ENCODE peak calls at places on chromosomes 1 and 21, in eight cellular contexts. One of them, this sample, is unnamed.
A peak's percentile ranks its signal among the peaks of the same experiment; 100 is the strongest.

GRCh38 chr1:184189361-184189760 is 137.8 kb downstream of the TSEN15 start:
- DNase-seq in endodermal cell: no peak
- DNase-seq in ACHN: no peak
- DNase-seq in Panc1: no peak
- DNase-seq in pancreas: no peak
- DNase-seq in activated CD8-positive, alpha-beta T cell treated with anti-CD3 and anti-CD28 coated beads for 36 hours: no peak
- DNase-seq in stimulated activated CD4-positive, alpha-beta T cell treated with anti-CD3 and anti-CD28 coated beads, Interleukin-15, amount 100 ng/mL, for 24 hours: no peak
- DNase-seq in activated CD4-positive, alpha-beta T cell treated with anti-CD3 and anti-CD28 coated beads, Interleukin-2, amount 50 U/mL, for 1 hour: no peak
- DNase-seq in this sample: no peak

GRCh38 chr1:100834779-100835645 is 59.6 kb downstream of the EXTL2 start:
- DNase-seq in activated CD4-positive, alpha-beta T cell treated with anti-CD3 and anti-CD28 coated beads, Interleukin-2, amount 50 U/mL, for 1 hour: no peak
- DNase-seq in Panc1: peak; percentile 5
- DNase-seq in endodermal cell: peak; percentile 67
- DNase-seq in stimulated activated CD4-positive, alpha-beta T cell treated with anti-CD3 and anti-CD28 coated beads, Interleukin-15, amount 100 ng/mL, for 24 hours: no peak
- DNase-seq in pancreas: no peak
- DNase-seq in activated CD8-positive, alpha-beta T cell treated with anti-CD3 and anti-CD28 coated beads for 36 hours: peak; percentile 8
- DNase-seq in ACHN: peak; percentile 19
- DNase-seq in this sample: peak; percentile 25

GRCh38 chr1:81867235-81867634 is 66.5 kb downstream of the ADGRL2 start:
- DNase-seq in activated CD8-positive, alpha-beta T cell treated with anti-CD3 and anti-CD28 coated beads for 36 hours: no peak
- DNase-seq in stimulated activated CD4-positive, alpha-beta T cell treated with anti-CD3 and anti-CD28 coated beads, Interleukin-15, amount 100 ng/mL, for 24 hours: no peak
- DNase-seq in ACHN: no peak
- DNase-seq in endodermal cell: no peak
- DNase-seq in activated CD4-positive, alpha-beta T cell treated with anti-CD3 and anti-CD28 coated beads, Interleukin-2, amount 50 U/mL, for 1 hour: no peak
- DNase-seq in pancreas: no peak
- DNase-seq in Panc1: no peak
- DNase-seq in this sample: no peak

GRCh38 chr1:39620659-39621165 is 18.7 kb downstream of the HEYL start:
- DNase-seq in Panc1: no peak
- DNase-seq in pancreas: no peak
- DNase-seq in endodermal cell: no peak
- DNase-seq in activated CD4-positive, alpha-beta T cell treated with anti-CD3 and anti-CD28 coated beads, Interleukin-2, amount 50 U/mL, for 1 hour: no peak
- DNase-seq in ACHN: no peak
- DNase-seq in activated CD8-positive, alpha-beta T cell treated with anti-CD3 and anti-CD28 coated beads for 36 hours: no peak
- DNase-seq in stimulated activated CD4-positive, alpha-beta T cell treated with anti-CD3 and anti-CD28 coated beads, Interleukin-15, amount 100 ng/mL, for 24 hours: no peak
- DNase-seq in this sample: no peak

GRCh38 chr1:220137006-220137794 is 43.3 kb downstream of the IARS2 start:
- DNase-seq in endodermal cell: no peak
- DNase-seq in ACHN: no peak
- DNase-seq in Panc1: no peak
- DNase-seq in activated CD8-positive, alpha-beta T cell treated with anti-CD3 and anti-CD28 coated beads for 36 hours: no peak
- DNase-seq in stimulated activated CD4-positive, alpha-beta T cell treated with anti-CD3 and anti-CD28 coated beads, Interleukin-15, amount 100 ng/mL, for 24 hours: no peak
- DNase-seq in activated CD4-positive, alpha-beta T cell treated with anti-CD3 and anti-CD28 coated beads, Interleukin-2, amount 50 U/mL, for 1 hour: no peak
- DNase-seq in pancreas: no peak
- DNase-seq in this sample: no peak

GRCh38 chr21:45766501-45766900 is 123.0 kb downstream of the PCBP3 start:
- DNase-seq in pancreas: no peak
- DNase-seq in stimulated activated CD4-positive, alpha-beta T cell treated with anti-CD3 and anti-CD28 coated beads, Interleukin-15, amount 100 ng/mL, for 24 hours: no peak
- DNase-seq in activated CD8-positive, alpha-beta T cell treated with anti-CD3 and anti-CD28 coated beads for 36 hours: no peak
- DNase-seq in activated CD4-positive, alpha-beta T cell treated with anti-CD3 and anti-CD28 coated beads, Interleukin-2, amount 50 U/mL, for 1 hour: no peak
- DNase-seq in ACHN: no peak
- DNase-seq in endodermal cell: no peak
- DNase-seq in Panc1: no peak
- DNase-seq in this sample: peak; percentile 19

GRCh38 chr1:234907585-234908457 is 220.8 kb downstream of the TOMM20 start:
- DNase-seq in activated CD4-positive, alpha-beta T cell treated with anti-CD3 and anti-CD28 coated beads, Interleukin-2, amount 50 U/mL, for 1 hour: no peak
- DNase-seq in activated CD8-positive, alpha-beta T cell treated with anti-CD3 and anti-CD28 coated beads for 36 hours: no peak
- DNase-seq in endodermal cell: no peak
- DNase-seq in Panc1: no peak
- DNase-seq in ACHN: peak; percentile 71
- DNase-seq in pancreas: peak; percentile 38
- DNase-seq in stimulated activated CD4-positive, alpha-beta T cell treated with anti-CD3 and anti-CD28 coated beads, Interleukin-15, amount 100 ng/mL, for 24 hours: no peak
- DNase-seq in this sample: no peak

GRCh38 chr1:183968386-183968785 is 69.1 kb downstream of the COLGALT2 start:
- DNase-seq in Panc1: no peak
- DNase-seq in pancreas: no peak
- DNase-seq in activated CD4-positive, alpha-beta T cell treated with anti-CD3 and anti-CD28 coated beads, Interleukin-2, amount 50 U/mL, for 1 hour: no peak
- DNase-seq in activated CD8-positive, alpha-beta T cell treated with anti-CD3 and anti-CD28 coated beads for 36 hours: no peak
- DNase-seq in endodermal cell: no peak
- DNase-seq in stimulated activated CD4-positive, alpha-beta T cell treated with anti-CD3 and anti-CD28 coated beads, Interleukin-15, amount 100 ng/mL, for 24 hours: no peak
- DNase-seq in ACHN: no peak
- DNase-seq in this sample: no peak

GRCh38 chr1:116489231-116489697 is 81.6 kb downstream of the CD58 start:
- DNase-seq in Panc1: no peak
- DNase-seq in activated CD8-positive, alpha-beta T cell treated with anti-CD3 and anti-CD28 coated beads for 36 hours: no peak
- DNase-seq in ACHN: no peak
- DNase-seq in stimulated activated CD4-positive, alpha-beta T cell treated with anti-CD3 and anti-CD28 coated beads, Interleukin-15, amount 100 ng/mL, for 24 hours: no peak
- DNase-seq in endodermal cell: no peak
- DNase-seq in activated CD4-positive, alpha-beta T cell treated with anti-CD3 and anti-CD28 coated beads, Interleukin-2, amount 50 U/mL, for 1 hour: no peak
- DNase-seq in pancreas: peak; percentile 62
- DNase-seq in this sample: no peak

GRCh38 chr1:33349081-33349759 is 28.3 kb upstream of the A3GALT2 start:
- DNase-seq in ACHN: peak; percentile 37
- DNase-seq in activated CD4-positive, alpha-beta T cell treated with anti-CD3 and anti-CD28 coated beads, Interleukin-2, amount 50 U/mL, for 1 hour: peak; percentile 35
- DNase-seq in activated CD8-positive, alpha-beta T cell treated with anti-CD3 and anti-CD28 coated beads for 36 hours: peak; percentile 56
- DNase-seq in endodermal cell: peak; percentile 81
- DNase-seq in stimulated activated CD4-positive, alpha-beta T cell treated with anti-CD3 and anti-CD28 coated beads, Interleukin-15, amount 100 ng/mL, for 24 hours: peak; percentile 64
- DNase-seq in Panc1: no peak
- DNase-seq in pancreas: peak; percentile 45
- DNase-seq in this sample: no peak

GRCh38 chr21:31922881-31923280 is 50.1 kb downstream of the HUNK start:
- DNase-seq in endodermal cell: peak; percentile 20
- DNase-seq in stimulated activated CD4-positive, alpha-beta T cell treated with anti-CD3 and anti-CD28 coated beads, Interleukin-15, amount 100 ng/mL, for 24 hours: no peak
- DNase-seq in activated CD4-positive, alpha-beta T cell treated with anti-CD3 and anti-CD28 coated beads, Interleukin-2, amount 50 U/mL, for 1 hour: no peak
- DNase-seq in activated CD8-positive, alpha-beta T cell treated with anti-CD3 and anti-CD28 coated beads for 36 hours: no peak
- DNase-seq in Panc1: no peak
- DNase-seq in ACHN: no peak
- DNase-seq in pancreas: no peak
- DNase-seq in this sample: no peak

GRCh38 chr1:177700856-177701255 is 269.0 kb downstream of the SEC16B start:
- DNase-seq in activated CD8-positive, alpha-beta T cell treated with anti-CD3 and anti-CD28 coated beads for 36 hours: no peak
- DNase-seq in Panc1: no peak
- DNase-seq in activated CD4-positive, alpha-beta T cell treated with anti-CD3 and anti-CD28 coated beads, Interleukin-2, amount 50 U/mL, for 1 hour: no peak
- DNase-seq in ACHN: no peak
- DNase-seq in pancreas: no peak
- DNase-seq in stimulated activated CD4-positive, alpha-beta T cell treated with anti-CD3 and anti-CD28 coated beads, Interleukin-15, amount 100 ng/mL, for 24 hours: no peak
- DNase-seq in endodermal cell: no peak
- DNase-seq in this sample: no peak

This sample was measured in H7.